ENCODE peak calls at places on chromosomes 7 and 10, in ten cellular contexts. T, K, U, Q, S, D, L, A, F and Y are unnamed samples.

GRCh38 chr7:48041665-48041995 is 6.3 kb downstream of the C7orf57 start:
- DNase-seq in T (no peak), K (peak; percentile 45), U (peak; percentile 52), Q (no peak), S (no peak), D (no peak), L (peak; percentile 40), A (peak; percentile 25), F (no peak), Y (peak; percentile 44)

GRCh38 chr7:16817536-16817935 is 12.7 kb upstream of the AGR2 start:
- DNase-seq in T (no peak), K (peak; percentile 53), U (peak; percentile 42), Q (no peak), S (no peak), D (no peak), L (peak; percentile 40), A (peak; percentile 44), F (no peak), Y (peak; percentile 84)

GRCh38 chr7:110774066-110774465 is 316.9 kb upstream of the LRRN3 start:
- DNase-seq in T (no peak), K (no peak), U (no peak), Q (no peak), S (no peak), D (no peak), L (no peak), A (no peak), F (no peak), Y (no peak)

GRCh38 chr7:19916011-19916410 is 142.6 kb upstream of the TMEM196 start:
- DNase-seq in T (no peak), K (no peak), U (peak; percentile 8), Q (no peak), S (no peak), D (no peak), L (peak; percentile 20), A (no peak), F (no peak), Y (no peak)

GRCh38 chr7:17041324-17041723 is 159.5 kb upstream of the AGR3 start:
- DNase-seq in T (no peak), K (peak; percentile 88), U (peak; percentile 98), Q (no peak), S (no peak), D (no peak), L (peak; percentile 98), A (peak; percentile 86), F (peak; percentile 3), Y (peak; percentile 79)

GRCh38 chr10:129031233-129032150 is 435.5 kb upstream of the MGMT start:
- DNase-seq in T (peak; percentile 35), K (peak; percentile 27), U (peak; percentile 64), Q (peak; percentile 61), S (no peak), D (no peak), L (peak; percentile 75), A (no peak), F (peak; percentile 15), Y (peak; percentile 5)

GRCh38 chr7:44381494-44382220 is 56.3 kb upstream of the CAMK2B start:
- DNase-seq in T (no peak), K (no peak), U (no peak), Q (no peak), S (no peak), D (no peak), L (no peak), A (no peak), F (no peak), Y (no peak)

GRCh38 chr7:90337106-90337505 is 9.4 kb upstream of the GTPBP10 start:
- DNase-seq in T (no peak), K (no peak), U (no peak), Q (no peak), S (no peak), D (no peak), L (no peak), A (no peak), F (no peak), Y (peak; percentile 21)

GRCh38 chr10:106474891-106475290 is 689.6 kb downstream of the SORCS1 start:
- DNase-seq in T (no peak), K (peak; percentile 28), U (no peak), Q (no peak), S (no peak), D (no peak), L (no peak), A (peak; percentile 9), F (no peak), Y (no peak)

GRCh38 chr10:28241766-28242399 is 61.0 kb downstream of the MPP7 start:
- DNase-seq in T (peak; percentile 52), K (peak; percentile 66), U (peak; percentile 72), Q (no peak), S (no peak), D (no peak), L (peak; percentile 67), A (peak; percentile 29), F (peak; percentile 53), Y (peak; percentile 71)

DNA sequence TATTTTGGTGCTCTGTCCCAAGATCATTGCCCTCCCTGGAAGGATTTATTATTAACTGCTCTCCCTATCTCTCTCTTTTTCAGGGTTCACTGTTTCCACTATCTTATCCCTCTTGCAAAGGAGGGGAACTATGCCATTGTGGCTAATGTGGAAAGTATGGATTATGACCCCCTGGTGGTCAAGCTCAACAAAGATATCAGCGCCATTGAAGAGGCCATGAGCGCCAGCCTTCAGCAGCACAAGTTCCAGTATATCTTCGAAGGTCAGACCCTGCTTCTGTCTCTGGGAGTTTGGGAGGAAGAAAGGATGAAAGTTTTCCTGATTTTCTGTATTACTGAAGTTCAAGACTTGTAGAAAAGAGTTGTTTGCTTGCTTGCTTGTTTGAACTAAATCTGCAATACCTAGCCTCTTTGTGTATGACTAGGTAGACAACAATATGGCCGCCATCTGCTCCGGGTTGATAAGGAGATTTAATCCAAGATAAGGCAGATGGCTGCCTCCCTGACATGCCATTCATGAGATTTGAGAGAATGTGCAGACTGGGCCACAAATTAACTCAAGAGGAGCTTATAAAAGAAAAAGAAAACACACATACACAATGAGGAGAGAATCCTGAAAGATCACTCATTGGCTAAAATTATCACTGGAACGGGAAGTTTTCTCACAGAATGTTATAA is 122.2 kb upstream of the LRGUK start:
- DNase-seq in T (no peak), K (no peak), U (no peak), Q (no peak), S (no peak), D (no peak), L (no peak), A (no peak), F (no peak), Y (no peak)
- TF ChIP-seq CTCF in T (no peak), K (no peak), U (no peak), Q (no peak), S (no peak), D (no peak), L (no peak), A (no peak), F (no peak), Y (peak; percentile 1)

GRCh38 chr10:92849576-92850090 is 1.3 kb downstream of the EXOC6 start:
- DNase-seq in T (no peak), K (no peak), U (no peak), Q (no peak), S (no peak), D (no peak), L (no peak), A (no peak), F (no peak), Y (no peak)
- H3K4me3 ChIP-seq in T (peak overlapping the region; percentile 98), K (no peak overlapping the region), U (peak overlapping the region; percentile 77), Q (peak overlapping the region; percentile 79), S (peak overlapping the region; percentile 87), D (peak overlapping the region; percentile 97), L (no peak overlapping the region), A (peak overlapping the region; percentile 59), F (peak overlapping the region; percentile 95), Y (peak overlapping the region; percentile 65)

DNA sequence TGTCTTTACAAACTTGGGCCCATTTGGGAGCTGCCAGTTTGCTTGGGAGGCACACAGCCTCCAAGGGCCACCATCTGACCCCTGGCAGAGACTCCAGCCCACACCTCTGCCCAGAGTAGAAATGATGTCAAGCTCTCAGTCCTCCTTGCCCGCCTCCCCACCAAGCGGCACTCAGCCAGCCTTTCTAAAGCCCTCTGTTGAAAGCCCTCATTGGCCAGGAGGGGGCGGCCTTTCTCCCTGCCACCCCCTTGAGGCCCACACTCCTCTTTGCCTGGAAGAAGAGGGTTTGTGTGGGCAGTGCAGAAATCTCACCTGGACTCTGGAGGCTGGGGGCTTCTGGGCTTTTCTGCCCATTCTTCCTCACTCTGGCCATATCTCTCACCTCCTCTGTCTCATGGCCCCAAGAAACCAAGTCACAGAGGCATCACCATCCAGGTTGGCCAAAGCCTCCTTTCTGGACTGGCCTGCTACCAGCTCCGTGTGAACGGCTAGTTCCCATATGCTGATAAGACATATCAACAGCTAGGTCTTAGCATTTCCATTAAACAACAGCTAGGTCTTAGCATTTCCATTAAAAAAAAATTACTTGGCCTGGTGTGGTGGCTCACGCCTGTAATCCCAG is 36.1 kb downstream of the UBTD1 start:
- DNase-seq in T (no peak), K (peak; percentile 38), U (peak; percentile 47), Q (no peak), S (no peak), D (no peak), L (peak; percentile 52), A (no peak), F (peak; percentile 44), Y (no peak)
- TF ChIP-seq CTCF in T (peak; percentile 11), K (peak; percentile 49), U (peak; percentile 62), Q (no peak), S (peak; percentile 24), D (peak; percentile 50), L (peak; percentile 67), A (peak; percentile 56), F (peak; percentile 83), Y (peak; percentile 51)

GRCh38 chr10:103690281-103690680 is 165.1 kb downstream of the SH3PXD2A start:
- DNase-seq in T (no peak), K (peak; percentile 37), U (no peak), Q (no peak), S (no peak), D (no peak), L (peak; percentile 24), A (no peak), F (no peak), Y (no peak)
- H3K4me3 ChIP-seq in T (no peak overlapping the region), K (no peak overlapping the region), U (no peak overlapping the region), Q (no peak overlapping the region), S (no peak overlapping the region), D (no peak overlapping the region), L (no peak overlapping the region), A (no peak overlapping the region), F (no peak overlapping the region), Y (no peak overlapping the region)

GRCh38 chr7:2592375-2592865 is 33.6 kb downstream of the IQCE start:
- DNase-seq in T (no peak), K (no peak), U (no peak), Q (no peak), S (no peak), D (no peak), L (no peak), A (no peak), F (no peak), Y (no peak)
- TF ChIP-seq CTCF in T (no peak), K (no peak), U (no peak), Q (no peak), S (no peak), D (no peak), L (no peak), A (no peak), F (no peak), Y (no peak)

DNA sequence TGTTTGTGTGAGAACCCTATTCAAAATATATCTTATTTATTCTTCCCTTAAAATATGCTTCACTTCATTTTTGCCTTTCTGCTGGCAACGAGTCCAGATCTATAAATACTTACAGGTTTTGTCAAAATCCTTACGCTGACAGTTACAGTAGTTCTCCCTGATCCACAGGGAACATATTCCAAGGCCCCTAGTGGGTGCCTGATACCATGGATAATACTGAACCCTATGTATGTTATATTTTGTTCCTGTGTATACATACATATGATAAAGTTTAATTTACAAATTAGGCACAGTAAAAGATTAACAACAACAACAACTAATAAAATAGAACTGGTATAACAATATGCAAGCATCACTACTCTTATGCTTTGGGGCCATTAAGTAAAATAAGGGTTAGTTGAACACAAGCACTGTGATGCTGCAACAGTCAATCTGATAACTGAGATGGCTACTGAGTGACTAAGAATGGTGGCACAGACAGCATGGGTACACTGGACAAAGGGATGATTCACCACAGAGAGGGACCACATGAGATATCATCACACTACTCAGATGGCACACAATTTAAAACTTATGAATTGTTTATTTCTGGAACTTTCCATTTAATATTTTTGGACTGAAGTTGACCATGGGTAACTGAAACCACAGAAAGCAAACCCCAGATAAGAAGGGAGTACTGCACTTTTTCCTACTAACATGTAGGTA is 29.4 kb upstream of the PCGF5 start:
- DNase-seq in T (no peak), K (peak; percentile 50), U (peak; percentile 34), Q (no peak), S (no peak), D (no peak), L (peak; percentile 27), A (peak; percentile 32), F (no peak), Y (no peak)
- H3K4me3 ChIP-seq in T (no peak overlapping the region), K (no peak overlapping the region), U (no peak overlapping the region), Q (no peak overlapping the region), S (no peak overlapping the region), D (no peak overlapping the region), L (no peak overlapping the region), A (no peak overlapping the region), F (no peak overlapping the region), Y (no peak overlapping the region)